ENCODE peak calls at places on chromosomes 3 and 15, in four cellular contexts. O is cardiac fibroblast, C is AG04450, U is astrocyte of the cerebellum. I is an unnamed sample.
A peak's percentile ranks its signal among the peaks of the same experiment; 100 is the strongest.

GRCh38 chr3:11146771-11147363 is 7.4 kb upstream of the HRH1 start:
- DNase-seq in O (no peak), C (no peak), U (no peak), I (peak; percentile 59)

GRCh38 chr3:165814380-165814779 is 22.8 kb downstream of the BCHE start:
- DNase-seq in O (no peak), C (no peak), U (no peak), I (no peak)

GRCh38 chr3:153443961-153444360 is 281.9 kb downstream of the RAP2B start:
- DNase-seq in O (peak; percentile 31), C (no peak), U (no peak), I (peak; percentile 8)

GRCh38 chr3:56942523-56942922 is 117.9 kb upstream of the SPATA12 start:
- DNase-seq in O (no peak), C (no peak), U (no peak), I (no peak)

GRCh38 chr15:31326729-31327673 is at the start of gene KLF13:
- DNase-seq in O (peak; percentile 61), C (no peak), U (no peak), I (peak; percentile 47)

GRCh38 chr15:90001683-90002427 is 731 bp downstream of the ZNF710 start:
- DNase-seq in O (peak; percentile 69), C (no peak), U (no peak), I (no peak)

GRCh38 chr15:93288718-93289117 is 199.7 kb upstream of the RGMA start:
- DNase-seq in O (no peak), C (no peak), U (no peak), I (no peak)

GRCh38 chr3:66656608-66657007 is 155.8 kb upstream of the LRIG1 start:
- DNase-seq in O (no peak), C (no peak), U (no peak), I (no peak)

DNA sequence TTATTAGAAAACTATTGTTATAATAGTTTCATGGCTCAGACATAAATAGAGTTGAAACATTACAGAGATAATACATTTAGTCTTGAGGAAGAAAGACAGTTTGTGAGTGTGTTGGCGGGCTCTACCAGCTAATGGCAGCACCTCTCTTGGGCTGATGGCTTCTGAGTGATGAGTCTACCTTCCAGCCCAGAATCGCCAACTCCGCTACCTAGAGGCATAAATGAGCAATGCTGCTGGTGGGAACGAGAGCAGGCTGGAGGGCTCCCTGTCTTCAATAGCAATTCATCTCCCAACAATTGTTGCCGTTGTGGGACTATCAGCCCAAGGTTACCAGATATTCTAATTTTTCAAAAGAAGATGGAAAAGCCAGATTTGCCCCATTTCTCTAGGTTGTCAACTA is 388.7 kb downstream of the FOXP1 start:
- DNase-seq in O (no peak), C (no peak), U (no peak), I (no peak)
- H3K4me3 ChIP-seq in O (no peak overlapping the region), C (no peak overlapping the region), U (no peak overlapping the region), I (no peak overlapping the region)

GRCh38 chr15:73750951-73751350 is 2.2 kb downstream of the INSYN1 start:
- DNase-seq in O (no peak), C (no peak), U (no peak), I (no peak)
- H3K4me3 ChIP-seq in O (no peak overlapping the region), C (no peak overlapping the region), U (no peak overlapping the region), I (no peak overlapping the region)

GRCh38 chr3:193812078-193812725 is 219.2 kb downstream of the OPA1 start:
- DNase-seq in O (no peak), C (no peak), U (no peak), I (no peak)
- H3K4me3 ChIP-seq in O (no peak overlapping the region), C (no peak overlapping the region), U (no peak overlapping the region), I (no peak overlapping the region)

DNA sequence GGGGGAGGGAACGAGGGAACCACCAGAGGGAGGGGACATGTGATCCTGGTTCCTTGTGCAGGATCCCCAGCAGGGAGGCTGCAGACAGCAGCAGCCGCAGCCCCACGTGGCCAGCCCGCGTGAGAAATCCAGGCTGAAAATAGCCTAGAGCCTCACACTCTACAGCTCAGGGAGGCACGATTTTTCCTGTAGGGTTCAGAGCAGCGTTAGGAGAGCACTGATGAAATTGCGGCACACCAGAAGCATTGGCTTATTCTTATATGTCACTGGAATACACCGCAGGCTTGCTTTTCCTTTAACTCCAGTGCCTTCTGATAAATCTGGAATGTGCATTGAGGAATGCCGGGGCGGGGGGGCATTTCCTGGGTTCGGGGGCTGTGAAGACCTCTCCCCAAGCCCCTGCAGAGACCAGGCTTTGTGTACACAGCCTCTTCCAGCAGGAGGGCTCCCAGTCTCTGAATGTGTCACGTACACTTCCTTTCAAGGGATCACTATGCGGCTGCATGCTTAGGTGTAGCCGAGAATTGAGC is 193.0 kb downstream of the ATP10A start:
- DNase-seq in O (peak; percentile 45), C (no peak), U (peak; percentile 84), I (no peak)
- H3K4me3 ChIP-seq in O (no peak overlapping the region), C (peak overlapping the region; percentile 46), U (peak overlapping the region; percentile 1), I (no peak overlapping the region)

DNA sequence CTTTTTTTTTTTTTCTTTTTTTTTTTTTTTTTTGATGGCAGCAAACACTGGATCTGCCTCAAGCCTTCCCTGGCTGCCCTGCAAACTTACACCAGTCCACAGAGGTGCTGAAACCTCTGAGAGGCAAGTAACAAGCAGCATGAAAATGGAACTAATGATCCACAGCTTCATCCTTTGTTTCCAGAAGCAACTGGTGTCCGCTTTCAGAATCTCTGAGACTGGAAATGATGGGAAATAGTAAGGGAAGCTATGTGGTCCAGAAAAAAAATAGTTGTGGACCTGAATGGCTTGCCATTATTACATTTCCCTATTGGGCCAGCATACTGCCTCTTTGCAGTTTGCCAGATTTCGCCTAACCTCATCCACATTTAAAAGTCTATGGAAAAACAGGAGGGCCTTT is 134.2 kb downstream of the TMCO5A start:
- DNase-seq in O (no peak), C (no peak), U (no peak), I (no peak)
- H3K4me3 ChIP-seq in O (no peak overlapping the region), C (peak overlapping the region; percentile 18), U (no peak overlapping the region), I (no peak overlapping the region)

GRCh38 chr15:75905231-75905630 is 1.6 kb downstream of the FBXO22 start:
- DNase-seq in O (no peak), C (no peak), U (no peak), I (no peak)
- H3K4me3 ChIP-seq in O (no peak overlapping the region), C (peak overlapping the region; percentile 27), U (peak overlapping the region; percentile 91), I (no peak overlapping the region)

I was measured in bronchial epithelial cell.